ENCODE peak calls at places on chromosomes 5 and 9, in seven cellular contexts. C is HCT116, Z is tibial nerve, L is type B pancreatic cell, K is T-helper 2 cell, A is T-helper 9 cell, R is head of caudate nucleus. O is an unnamed sample.

GRCh38 chr5:169095410-169095772 is 205.5 kb downstream of the SLIT3 start:
- DNase-seq in R (no peak), Z (no peak), C (no peak), K (no peak), L (no peak), A (no peak), O (peak)

GRCh38 chr9:100111235-100111634 is 12.2 kb downstream of the INVS start:
- DNase-seq in A (no peak), L (no peak), K (no peak), C (no peak), R (peak), Z (peak), O (peak)

GRCh38 chr5:179908528-179908927 is 831 bp upstream of the TBC1D9B start:
- DNase-seq in Z (no peak), R (no peak), C (no peak), L (no peak), A (no peak), K (no peak), O (no peak)

GRCh38 chr9:105979359-105979758 is 285.0 kb downstream of the TMEM38B start:
- DNase-seq in L (no peak), A (no peak), R (no peak), K (no peak), Z (no peak), C (no peak), O (no peak)

GRCh38 chr9:3758816-3759576 is 233.2 kb upstream of the RFX3 start:
- DNase-seq in K (no peak), C (no peak), A (no peak), R (no peak), L (no peak), Z (no peak), O (no peak)

GRCh38 chr5:65695896-65696295 is 26.0 kb downstream of the SGTB start:
- DNase-seq in L (no peak), R (no peak), K (no peak), Z (no peak), C (no peak), A (no peak), O (no peak)

GRCh38 chr5:11311731-11312130 is 550.7 kb upstream of the DAP start:
- DNase-seq in R (no peak), A (no peak), K (no peak), C (no peak), L (no peak), Z (no peak), O (no peak)

GRCh38 chr9:96581301-96581700 is 38.3 kb downstream of the CDC14B start:
- DNase-seq in Z (no peak), K (no peak), C (no peak), L (no peak), A (no peak), R (no peak), O (no peak)

GRCh38 chr5:172830876-172831662 is 3.0 kb upstream of the ERGIC1 start:
- DNase-seq in L (no peak), A (no peak), Z (no peak), R (no peak), C (no peak), K (no peak), O (no peak)

GRCh38 chr5:150599917-150600511 is 40.4 kb upstream of the SYNPO start:
- DNase-seq in Z (peak), L (no peak), A (no peak), C (no peak), R (no peak), K (no peak), O (peak)

GRCh38 chr9:91500509-91501011 is 76.9 kb upstream of the NFIL3 start:
- DNase-seq in L (no peak), Z (no peak), C (peak), A (no peak), K (no peak), R (no peak), O (no peak)

GRCh38 chr9:38621434-38622082 is 1.2 kb upstream of the ANKRD18A start:
- DNase-seq in R (peak), Z (no peak), A (peak), L (no peak), C (no peak), K (peak), O (no peak)

GRCh38 chr5:12335938-12336337 is 431.7 kb upstream of the CTNND2 start:
- DNase-seq in A (no peak), R (no peak), L (no peak), K (no peak), Z (no peak), C (no peak), O (no peak)

GRCh38 chr5:142896325-142897007 is 126.3 kb downstream of the ARHGAP26 start:
- DNase-seq in A (no peak), C (no peak), L (no peak), K (no peak), R (no peak), Z (no peak), O (no peak)

GRCh38 chr5:139118804-139119203 is 79.4 kb downstream of the SIL1 start:
- DNase-seq in C (no peak), R (no peak), A (no peak), K (no peak), Z (no peak), L (no peak), O (peak)

GRCh38 chr5:93995126-93995621 is 253.8 kb upstream of the POU5F2 start:
- DNase-seq in R (no peak), A (no peak), C (no peak), K (no peak), Z (no peak), L (no peak), O (no peak)